ENCODE peak calls at places on chromosomes 13 and 19, in seven cellular contexts. K is RWPE2, Z is choroid plexus epithelial cell, V is GM12865, T is Peyer's patch, D is mammary epithelial cell, J is mucosa of descending colon. P is an unnamed sample.

GRCh38 chr19:35609881-35610353 is 2.6 kb upstream of the HAUS5 start:
- DNase-seq in Z (no peak), V (peak), J (no peak), D (no peak), T (peak), K (no peak), P (no peak)

GRCh38 chr13:99382428-99383133 is 75.4 kb upstream of the GPR183 start:
- DNase-seq in D (peak), Z (no peak), K (no peak), J (peak), V (no peak), T (peak), P (peak)

GRCh38 chr19:33508941-33509614 is 12.5 kb downstream of the PEPD start:
- DNase-seq in V (no peak), Z (no peak), J (no peak), K (no peak), T (peak), D (no peak), P (no peak)

GRCh38 chr13:20442798-20443381 is 82.8 kb downstream of the CRYL1 start:
- DNase-seq in T (peak), D (no peak), K (no peak), Z (no peak), V (no peak), J (peak), P (no peak)

GRCh38 chr19:32172761-32173160 is 172.6 kb upstream of the ZNF507 start:
- DNase-seq in Z (no peak), D (no peak), V (no peak), T (no peak), K (no peak), J (no peak), P (no peak)

GRCh38 chr13:33446821-33447481 is 161.4 kb upstream of the STARD13 start:
- DNase-seq in J (no peak), V (no peak), D (peak), T (no peak), Z (no peak), K (no peak), P (peak)

GRCh38 chr19:2333027-2333806 is 4.7 kb downstream of the SPPL2B start:
- DNase-seq in D (no peak), T (no peak), J (peak), K (no peak), V (no peak), Z (no peak), P (no peak)

GRCh38 chr13:26497991-26498423 is 59.5 kb upstream of the WASF3 start:
- DNase-seq in V (no peak), D (peak), J (no peak), T (no peak), Z (peak), K (no peak), P (peak)

GRCh38 chr19:35153701-35154534 is 617 bp upstream of the FXYD5 start:
- DNase-seq in T (peak), V (peak), D (no peak), K (no peak), J (peak), Z (peak), P (no peak)

GRCh38 chr13:59363950-59364349 is 799.8 kb downstream of the DIAPH3 start:
- DNase-seq in J (no peak), V (no peak), Z (no peak), K (no peak), D (no peak), T (no peak), P (no peak)

GRCh38 chr13:103692442-103692841 is 626.2 kb upstream of the SLC10A2 start:
- DNase-seq in V (no peak), T (no peak), Z (no peak), K (no peak), D (no peak), J (no peak), P (no peak)

GRCh38 chr13:110867380-110867779 is 47.5 kb downstream of the ANKRD10 start:
- DNase-seq in T (no peak), V (no peak), J (no peak), Z (no peak), K (no peak), D (no peak), P (no peak)

GRCh38 chr19:18846862-18847515 is 15.2 kb downstream of the UPF1 start:
- DNase-seq in T (peak), Z (peak), D (peak), K (no peak), V (peak), J (peak), P (peak)

GRCh38 chr13:44219808-44220544 is 153.6 kb upstream of the SERP2 start:
- DNase-seq in Z (peak), D (no peak), V (no peak), T (no peak), J (no peak), K (no peak), P (peak)

GRCh38 chr19:46759817-46760333 is 13.6 kb upstream of the STRN4 start:
- DNase-seq in K (no peak), V (no peak), D (peak), Z (peak), T (no peak), J (no peak), P (peak)

GRCh38 chr19:49442354-49442753 is 1.0 kb upstream of the SLC17A7 start:
- DNase-seq in K (no peak), D (no peak), V (no peak), J (no peak), Z (no peak), T (no peak), P (no peak)

GRCh38 chr13:20182231-20182846 is 10.4 kb downstream of the GJB2 start:
- DNase-seq in D (peak), V (peak), J (no peak), T (peak), Z (peak), K (no peak), P (peak)

GRCh38 chr19:53365899-53366493 is 491 bp downstream of the ZNF525 start:
- DNase-seq in V (peak), Z (no peak), K (no peak), T (no peak), J (peak), D (peak), P (no peak)

GRCh38 chr19:42455621-42456081 is 12.9 kb upstream of the CXCL17 start:
- DNase-seq in K (peak), Z (no peak), V (no peak), T (peak), J (peak), D (peak), P (peak)

GRCh38 chr19:19202707-19203011 is 555 bp downstream of the NR2C2AP start:
- DNase-seq in J (no peak), K (no peak), Z (no peak), T (no peak), V (no peak), D (peak), P (peak)

GRCh38 chr13:20525144-20525600 is 485 bp downstream of the CRYL1 start:
- DNase-seq in K (no peak), T (peak), D (peak), Z (no peak), V (peak), J (peak), P (peak)

GRCh38 chr19:36605101-36605838 is at the start of gene ZNF382:
- DNase-seq in K (peak), J (peak), V (peak), D (peak), T (peak), Z (peak), P (no peak)

GRCh38 chr13:43489168-43489730 is 297.5 kb downstream of the ENOX1 start:
- DNase-seq in T (no peak), D (no peak), K (no peak), Z (no peak), V (no peak), J (no peak), P (no peak)

GRCh38 chr13:21825186-21825585 is 154.3 kb downstream of the FGF9 start:
- DNase-seq in D (no peak), T (peak), Z (no peak), V (no peak), J (no peak), K (no peak), P (no peak)

GRCh38 chr13:21813110-21813509 is 142.2 kb downstream of the FGF9 start:
- DNase-seq in V (no peak), D (no peak), K (no peak), J (no peak), T (no peak), Z (no peak), P (no peak)

GRCh38 chr13:76647550-76647949 is 238.7 kb downstream of the KCTD12 start:
- DNase-seq in V (no peak), K (no peak), D (no peak), J (no peak), Z (no peak), T (no peak), P (no peak)

GRCh38 chr19:6551607-6552450 is 21.0 kb downstream of the TNFSF9 start:
- DNase-seq in Z (no peak), D (no peak), V (peak), J (peak), T (peak), K (no peak), P (no peak)

GRCh38 chr19:13503570-13504235 is 2.6 kb downstream of the CACNA1A start:
- DNase-seq in T (no peak), V (no peak), J (no peak), Z (no peak), K (no peak), D (no peak), P (no peak)

GRCh38 chr13:25249001-25249543 is 38.2 kb downstream of the MTMR6 start:
- DNase-seq in T (no peak), K (no peak), Z (peak), J (no peak), V (peak), D (peak), P (peak)

GRCh38 chr19:17405250-17406038 is at the start of gene BST2:
- DNase-seq in T (peak), V (peak), K (no peak), D (no peak), J (peak), Z (peak), P (no peak)

GRCh38 chr19:18496980-18497256 is 25.0 kb downstream of the ELL start:
- DNase-seq in Z (no peak), V (no peak), D (no peak), K (no peak), T (no peak), J (no peak), P (peak)

GRCh38 chr13:91228083-91228482 is 119.4 kb upstream of the MIR17HG start:
- DNase-seq in T (no peak), D (no peak), J (no peak), K (no peak), Z (no peak), V (no peak), P (no peak)

GRCh38 chr13:49272296-49272695 is 24.6 kb downstream of the CDADC1 start:
- DNase-seq in D (no peak), J (no peak), Z (no peak), V (no peak), T (no peak), K (no peak), P (no peak)

GRCh38 chr19:12265921-12266704 is 28.6 kb downstream of the ZNF44 start:
- DNase-seq in Z (no peak), T (no peak), J (no peak), K (no peak), D (no peak), V (no peak), P (no peak)

GRCh38 chr19:38252935-38253691 is 3.1 kb downstream of the PPP1R14A start:
- DNase-seq in D (no peak), V (no peak), T (peak), K (no peak), Z (no peak), J (no peak), P (no peak)

GRCh38 chr19:38250821-38251563 is 5.2 kb downstream of the PPP1R14A start:
- DNase-seq in D (no peak), V (no peak), T (peak), J (peak), K (no peak), Z (no peak), P (no peak)

GRCh38 chr19:38252385-38252784 is 3.8 kb downstream of the PPP1R14A start:
- DNase-seq in J (no peak), Z (no peak), K (no peak), T (no peak), D (no peak), V (no peak), P (no peak)

GRCh38 chr19:38250428-38250820 is 5.8 kb downstream of the PPP1R14A start:
- DNase-seq in J (no peak), K (no peak), T (no peak), V (no peak), Z (no peak), D (no peak), P (no peak)

DNA sequence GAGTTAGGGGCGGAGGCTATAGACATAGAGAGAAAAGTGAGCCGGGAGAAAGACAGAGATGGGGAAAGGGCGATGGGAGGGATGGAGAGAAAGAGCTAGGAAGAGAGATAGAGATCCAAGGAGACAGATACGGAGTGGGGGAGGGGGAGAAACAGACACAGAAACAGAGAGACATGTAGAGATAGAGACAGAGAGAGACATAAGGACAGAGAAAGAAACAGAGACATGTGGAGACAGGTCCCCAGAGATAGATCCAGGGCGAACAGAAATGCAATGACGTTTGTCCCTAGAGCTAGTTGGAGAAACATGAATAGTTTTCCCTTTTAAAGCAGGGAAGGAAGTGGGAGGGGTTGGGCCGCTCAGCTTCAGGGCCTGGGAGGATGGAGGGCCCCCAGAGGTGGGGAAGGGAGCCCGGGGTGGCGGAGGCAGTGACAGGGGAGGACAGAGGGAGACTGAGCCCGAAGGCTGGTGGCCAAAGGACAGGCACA is 4.6 kb downstream of the PPP1R14A start:
- DNase-seq in Z (no peak), K (no peak), T (no peak), J (no peak), D (peak), V (no peak), P (peak)
- H3K4me3 ChIP-seq in Z (no peak), K (no peak), T (peak), J (no peak), D (peak), V (no peak), P (no peak)

DNA sequence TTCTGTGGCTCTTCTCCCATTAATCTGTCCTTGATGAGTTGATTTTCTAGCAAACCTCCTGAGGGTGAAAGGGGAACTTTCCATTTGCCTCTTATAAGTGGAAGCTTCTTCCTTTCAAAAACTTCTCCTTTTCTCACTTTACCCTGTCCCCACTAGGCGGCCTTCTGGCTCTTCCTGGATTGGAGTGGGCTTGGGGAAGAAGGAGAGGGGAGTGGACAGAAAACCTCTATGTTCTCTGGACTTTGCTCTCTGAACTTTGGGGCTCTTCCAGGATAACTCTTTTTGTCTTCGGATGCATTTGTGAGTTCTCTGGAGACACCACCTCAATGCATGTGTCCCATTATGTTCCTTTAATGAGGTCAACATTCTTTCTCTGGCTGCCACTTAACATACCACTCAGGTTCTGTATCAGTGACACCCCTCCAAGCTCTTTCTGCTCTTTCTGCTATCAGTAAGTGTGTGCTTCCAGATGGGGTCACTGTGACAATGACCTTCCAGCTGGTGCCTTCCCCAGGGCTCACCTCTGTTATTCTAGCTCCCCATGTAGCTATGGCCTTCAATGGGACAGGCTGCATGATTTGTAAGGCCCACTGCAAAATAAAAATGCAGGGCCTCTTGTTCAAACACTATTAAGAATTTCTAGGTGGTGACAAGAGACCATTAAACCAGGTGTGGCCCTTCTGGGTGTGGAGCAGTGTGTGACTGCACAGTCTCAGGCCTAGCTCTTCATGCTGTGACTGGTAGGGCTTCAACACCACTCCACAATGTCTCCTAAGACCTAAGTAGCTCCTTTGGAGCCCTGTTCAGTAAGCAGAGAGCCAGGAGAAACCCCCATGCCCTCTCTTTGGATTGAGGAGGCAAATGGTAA is 389.2 kb downstream of the EFNB2 start:
- DNase-seq in T (peak), Z (no peak), K (no peak), V (no peak), J (peak), D (no peak), P (no peak)
- TF ChIP-seq CTCF in T (no peak), Z (peak), K (no peak), V (no peak), J (no peak), D (no peak), P (no peak)

DNA sequence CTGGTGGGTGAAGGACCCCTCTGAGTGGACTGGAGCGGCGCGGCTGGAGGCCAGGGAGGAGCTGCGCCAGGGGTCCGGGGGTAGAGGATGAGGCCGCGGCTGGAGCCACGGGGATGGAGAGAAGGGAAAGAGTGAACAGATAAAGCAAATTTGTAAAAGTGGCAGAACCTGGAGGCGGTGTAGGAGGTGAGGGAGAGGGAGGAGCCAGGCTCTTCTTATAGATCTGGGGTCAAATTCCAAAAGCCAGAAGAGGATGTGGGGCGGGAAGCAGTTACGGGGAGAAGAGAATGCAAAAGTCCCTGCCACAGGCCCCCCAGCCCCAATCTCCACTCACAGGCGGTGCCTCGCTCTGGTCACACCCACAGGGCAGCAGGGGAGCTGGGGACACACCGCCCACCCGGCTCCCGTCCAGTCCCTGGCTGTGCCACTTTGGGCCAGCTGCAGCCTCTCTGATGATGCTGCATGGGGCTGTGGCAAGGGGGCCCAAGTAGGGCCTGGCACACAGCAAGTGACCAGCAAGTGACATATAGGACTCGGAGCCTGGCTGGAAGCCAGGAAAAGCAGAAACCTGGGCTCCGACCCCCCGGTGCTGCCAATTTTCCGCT is 11.1 kb downstream of the LRRC4B start:
- DNase-seq in J (no peak), T (no peak), K (no peak), D (no peak), V (no peak), Z (no peak), P (no peak)
- H3K4me3 ChIP-seq in J (no peak), T (no peak), K (no peak), D (no peak), V (no peak), Z (no peak), P (no peak)

GRCh38 chr19:55099557-55100506 is 17.6 kb downstream of the PPP1R12C start:
- DNase-seq in T (no peak), D (no peak), K (no peak), V (no peak), Z (no peak), J (no peak), P (no peak)
- TF ChIP-seq CTCF in T (no peak), D (no peak), K (no peak), V (no peak), Z (peak), J (no peak), P (no peak)

DNA sequence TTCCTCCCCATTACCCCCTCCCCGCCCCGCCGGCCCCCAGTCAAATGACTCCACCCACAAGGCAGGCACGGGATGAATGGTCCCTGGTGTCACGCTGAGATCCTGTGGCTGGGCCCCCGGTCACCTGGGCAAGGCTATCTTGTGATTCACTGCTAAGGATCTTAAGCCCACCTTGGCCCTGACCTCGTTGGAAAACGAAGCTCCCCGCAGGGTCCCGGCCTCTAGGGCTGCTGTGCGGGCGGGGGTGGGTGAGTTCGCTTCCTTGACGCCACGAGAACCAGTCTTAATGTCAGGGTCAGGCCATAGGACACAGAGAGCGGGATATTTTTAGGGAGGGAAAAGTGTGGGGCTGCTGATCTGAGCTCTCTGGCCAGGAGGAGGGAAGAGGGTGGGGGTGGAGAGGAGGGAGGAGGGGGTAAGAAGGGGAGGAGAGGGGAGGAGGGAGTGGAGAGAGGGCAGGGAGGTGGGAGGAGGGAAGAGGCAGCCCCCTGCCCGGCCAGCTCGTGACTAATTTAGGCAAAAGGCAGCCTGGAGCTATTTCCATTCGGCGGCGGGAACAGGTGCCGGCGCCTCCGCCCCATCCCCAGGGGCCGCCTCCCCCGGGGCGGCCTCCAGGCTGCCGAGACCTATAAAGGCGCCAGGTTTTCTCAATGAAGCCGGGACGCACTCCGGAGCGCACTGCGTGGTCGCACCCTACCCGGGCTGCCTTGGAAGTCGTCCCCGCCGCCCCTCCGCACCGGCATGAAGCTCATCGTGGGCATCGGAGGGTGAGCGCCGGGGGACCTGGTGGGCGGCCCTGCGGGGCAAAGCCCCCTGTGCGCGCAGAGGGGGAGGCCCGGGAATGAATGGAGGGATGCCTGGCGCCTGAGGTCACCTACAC is at the start of gene NMRK2:
- DNase-seq in J (no peak), T (no peak), D (no peak), V (no peak), K (no peak), Z (no peak), P (no peak)
- H3K4me3 ChIP-seq in J (no peak), T (no peak), D (no peak), V (no peak), K (no peak), Z (no peak), P (no peak)

GRCh38 chr13:39777527-39778061 is 122.1 kb downstream of the COG6 start:
- DNase-seq in T (no peak), K (no peak), D (peak), J (no peak), V (peak), Z (peak), P (peak)
- TF ChIP-seq CTCF in T (peak), K (peak), D (peak), J (no peak), V (peak), Z (peak), P (peak)